ENCODE peak calls at places on chromosome 16, in eight cellular contexts. T is sigmoid colon; M is HFF-Myc; B is BE2C; P is activated naive CD4-positive, alpha-beta T cell; F is tibial artery; X is GM23338; J is heart left ventricle. N is an unnamed sample.

GRCh38 chr16:68416057-68417046 is 32.0 kb downstream of the SMPD3 start:
- DNase-seq in T (no peak), M (no peak), B (no peak), P (no peak), F (peak), X (no peak), J (no peak), N (no peak)

GRCh38 chr16:787978-788398 is at the start of gene RPUSD1:
- DNase-seq in T (no peak), M (no peak), B (no peak), P (no peak), F (no peak), X (peak), J (peak), N (no peak)

GRCh38 chr16:29809850-29810698 is 1.9 kb upstream of the PRRT2 start:
- DNase-seq in T (no peak), M (no peak), B (peak), P (no peak), F (no peak), X (peak), J (peak), N (no peak)

GRCh38 chr16:53967172-53967571 is 263.2 kb downstream of the FTO start:
- DNase-seq in T (no peak), M (no peak), B (no peak), P (no peak), F (no peak), X (no peak), J (no peak), N (no peak)

GRCh38 chr16:79097781-79098180 is 502.8 kb downstream of the MAF start:
- DNase-seq in T (no peak), M (no peak), B (no peak), P (no peak), F (no peak), X (no peak), J (no peak), N (no peak)

GRCh38 chr16:60203525-60204124 is 1469.5 kb upstream of the GOT2 start:
- DNase-seq in T (no peak), M (no peak), B (no peak), P (no peak), F (no peak), X (peak), J (no peak), N (no peak)

GRCh38 chr16:2858245-2859025 is 465 bp upstream of the PRSS22 start:
- DNase-seq in T (no peak), M (no peak), B (no peak), P (no peak), F (peak), X (peak), J (no peak), N (no peak)

GRCh38 chr16:50202926-50203624 is 50.0 kb downstream of the TENT4B start:
- DNase-seq in T (no peak), M (peak), B (no peak), P (no peak), F (no peak), X (no peak), J (no peak), N (no peak)

GRCh38 chr16:75263963-75264445 is 12.6 kb upstream of the BCAR1 start:
- DNase-seq in T (peak), M (no peak), B (no peak), P (no peak), F (peak), X (no peak), J (no peak), N (no peak)

GRCh38 chr16:30095166-30096078 is 591 bp downstream of the YPEL3 start:
- DNase-seq in T (no peak), M (no peak), B (no peak), P (no peak), F (no peak), X (peak), J (no peak), N (peak)

GRCh38 chr16:58292886-58293285 is 1.9 kb downstream of the PRSS54 start:
- DNase-seq in T (no peak), M (no peak), B (no peak), P (no peak), F (no peak), X (no peak), J (no peak), N (no peak)

GRCh38 chr16:53625221-53625620 is 78.4 kb downstream of the RPGRIP1L start:
- DNase-seq in T (no peak), M (no peak), B (no peak), P (no peak), F (no peak), X (no peak), J (no peak), N (peak)

N was measured in glutamatergic neuron.